ENCODE peak calls at places on chromosomes 16 and 17, in five cellular contexts. X, B, U, I and S are unnamed samples.

GRCh38 chr16:86997058-86997457 is 320.1 kb downstream of the C16orf95 start:
- DNase-seq in U (no peak), I (no peak), B (no peak), X (no peak), S (no peak)

GRCh38 chr17:42348104-42348503 is 40.1 kb downstream of the STAT3 start:
- DNase-seq in I (no peak), U (no peak), X (no peak), B (no peak), S (no peak)

GRCh38 chr16:85423631-85424030 is 189.5 kb upstream of the GSE1 start:
- DNase-seq in I (no peak), X (peak; percentile 13), U (no peak), B (no peak), S (no peak)

GRCh38 chr17:5580974-5581373 is 3.3 kb downstream of the NLRP1 start:
- DNase-seq in X (no peak), U (no peak), B (no peak), I (no peak), S (no peak)

GRCh38 chr16:20952144-20952797 is 51.7 kb downstream of the LYRM1 start:
- DNase-seq in X (no peak), B (no peak), I (no peak), U (no peak), S (no peak)

GRCh38 chr16:21619765-21620462 is 20.5 kb downstream of the METTL9 start:
- DNase-seq in I (no peak), B (no peak), X (no peak), U (no peak), S (no peak)

GRCh38 chr16:88878356-88878755 is 11.9 kb upstream of the PABPN1L start:
- DNase-seq in I (no peak), B (no peak), X (no peak), U (no peak), S (no peak)

GRCh38 chr16:65889533-65889966 is 476.9 kb upstream of the CDH5 start:
- DNase-seq in B (no peak), I (peak; percentile 7), U (peak; percentile 44), X (no peak), S (no peak)

GRCh38 chr16:71794018-71794417 is 14.6 kb downstream of the AP1G1 start:
- DNase-seq in B (no peak), I (no peak), U (no peak), X (no peak), S (no peak)

GRCh38 chr16:69443809-69444611 is 19.6 kb downstream of the CYB5B start:
- DNase-seq in U (no peak), B (peak; percentile 36), X (peak; percentile 29), I (peak; percentile 47), S (no peak)

GRCh38 chr17:15886804-15887203 is 58.1 kb upstream of the ADORA2B start:
- DNase-seq in I (no peak), B (no peak), U (no peak), X (no peak), S (no peak)

GRCh38 chr17:81387235-81388060 is 7.8 kb upstream of the BAHCC1 start:
- DNase-seq in X (peak; percentile 83), B (no peak), I (peak; percentile 57), U (peak; percentile 56), S (no peak)

GRCh38 chr17:48564200-48565023 is 13.7 kb downstream of the HOXB4 start:
- DNase-seq in B (no peak), I (no peak), X (no peak), U (peak; percentile 39), S (no peak)

GRCh38 chr16:9072806-9073341 is 18.6 kb upstream of the HAPSTR1 start:
- DNase-seq in I (peak; percentile 96), U (peak; percentile 95), X (no peak), B (no peak), S (no peak)

GRCh38 chr16:89256651-89257254 is 39.2 kb downstream of the ZNF778 start:
- DNase-seq in B (peak; percentile 65), X (no peak), U (peak; percentile 61), I (peak; percentile 63), S (no peak)

GRCh38 chr16:63655846-63656245 is 1466.0 kb downstream of the CDH11 start:
- DNase-seq in B (no peak), I (no peak), U (no peak), X (no peak), S (no peak)

GRCh38 chr16:30567160-30567990 is 4.1 kb downstream of the ZNF688 start:
- DNase-seq in I (peak; percentile 27), U (no peak), B (peak; percentile 41), X (no peak), S (no peak)

GRCh38 chr16:30565984-30566383 is 5.5 kb downstream of the ZNF688 start:
- DNase-seq in X (no peak), U (no peak), B (no peak), I (no peak), S (no peak)

GRCh38 chr16:30567991-30568638 is 3.4 kb downstream of the ZNF688 start:
- DNase-seq in B (peak; percentile 61), X (no peak), I (peak; percentile 74), U (peak; percentile 59), S (no peak)

GRCh38 chr16:30565526-30565925 is 6.0 kb downstream of the ZNF688 start:
- DNase-seq in U (no peak), I (no peak), B (no peak), X (no peak), S (no peak)

GRCh38 chr16:30566531-30566930 is 5.0 kb downstream of the ZNF688 start:
- DNase-seq in B (no peak), X (no peak), I (no peak), U (no peak), S (no peak)
- H3K27ac ChIP-seq in B (no peak overlapping the region), X (no peak overlapping the region), I (no peak overlapping the region), U (no peak overlapping the region), S (no peak overlapping the region)

GRCh38 chr17:1583569-1583968 is 21.0 kb upstream of the PITPNA start:
- DNase-seq in B (no peak), U (no peak), I (no peak), X (no peak), S (no peak)

GRCh38 chr17:1582374-1582773 is 19.8 kb upstream of the PITPNA start:
- DNase-seq in X (no peak), U (no peak), B (no peak), I (no peak), S (no peak)

GRCh38 chr17:1584167-1584566 is 21.6 kb upstream of the PITPNA start:
- DNase-seq in U (no peak), X (no peak), B (no peak), I (no peak), S (no peak)

GRCh38 chr17:1577657-1578428 is 15.3 kb upstream of the PITPNA start:
- DNase-seq in I (no peak), X (no peak), U (no peak), B (no peak), S (no peak)

GRCh38 chr17:1580979-1581676 is 18.5 kb upstream of the PITPNA start:
- DNase-seq in I (no peak), X (no peak), B (no peak), U (no peak), S (no peak)
- H3K4me1 ChIP-seq in I (peaks cover 14% of the 10 kb centered on the region), X (peaks cover 17% of the 10 kb centered on the region), B (no peaks in the 10 kb centered on the region), U (peaks cover 5% of the 10 kb centered on the region), S (peaks cover 3% of the 10 kb centered on the region)

DNA sequence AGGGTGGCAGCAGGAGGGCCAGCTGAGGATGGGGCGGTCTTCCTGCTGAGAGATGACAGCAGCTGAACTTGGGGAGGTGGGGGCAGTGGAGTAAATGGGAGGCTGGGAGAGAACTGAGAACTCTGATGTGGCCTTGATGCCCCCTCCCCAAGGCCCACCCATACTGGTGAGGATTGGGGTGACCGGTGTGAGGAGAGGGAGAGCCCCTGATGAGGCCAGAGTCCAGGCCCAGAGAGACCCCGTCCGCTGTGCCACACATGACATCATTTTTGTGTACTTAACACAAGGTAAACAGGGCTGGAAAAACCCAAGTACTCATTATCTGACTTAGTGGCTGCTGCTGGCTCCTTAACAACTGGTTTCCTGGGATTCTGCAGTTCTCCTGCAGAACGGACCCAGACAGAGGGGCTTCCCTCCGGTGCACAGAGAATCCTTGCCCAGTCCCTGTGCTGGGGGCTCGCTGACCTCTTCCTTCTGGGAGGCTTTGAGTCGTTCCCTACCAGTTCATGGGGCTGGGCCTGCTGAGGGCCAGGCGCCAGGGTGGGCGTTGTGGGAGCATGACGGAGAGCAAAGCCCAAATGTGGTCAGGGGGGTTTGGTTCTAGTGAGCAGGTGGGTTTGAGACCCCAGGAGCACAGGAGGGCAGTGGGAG is 207.6 kb downstream of the RAB11FIP4 start:
- DNase-seq in I (no peak), U (peak; percentile 33), X (no peak), B (no peak), S (no peak)
- H3K27ac ChIP-seq in I (peak overlapping the region; percentile 8), U (no peak overlapping the region), X (no peak overlapping the region), B (no peak overlapping the region), S (no peak overlapping the region)

DNA sequence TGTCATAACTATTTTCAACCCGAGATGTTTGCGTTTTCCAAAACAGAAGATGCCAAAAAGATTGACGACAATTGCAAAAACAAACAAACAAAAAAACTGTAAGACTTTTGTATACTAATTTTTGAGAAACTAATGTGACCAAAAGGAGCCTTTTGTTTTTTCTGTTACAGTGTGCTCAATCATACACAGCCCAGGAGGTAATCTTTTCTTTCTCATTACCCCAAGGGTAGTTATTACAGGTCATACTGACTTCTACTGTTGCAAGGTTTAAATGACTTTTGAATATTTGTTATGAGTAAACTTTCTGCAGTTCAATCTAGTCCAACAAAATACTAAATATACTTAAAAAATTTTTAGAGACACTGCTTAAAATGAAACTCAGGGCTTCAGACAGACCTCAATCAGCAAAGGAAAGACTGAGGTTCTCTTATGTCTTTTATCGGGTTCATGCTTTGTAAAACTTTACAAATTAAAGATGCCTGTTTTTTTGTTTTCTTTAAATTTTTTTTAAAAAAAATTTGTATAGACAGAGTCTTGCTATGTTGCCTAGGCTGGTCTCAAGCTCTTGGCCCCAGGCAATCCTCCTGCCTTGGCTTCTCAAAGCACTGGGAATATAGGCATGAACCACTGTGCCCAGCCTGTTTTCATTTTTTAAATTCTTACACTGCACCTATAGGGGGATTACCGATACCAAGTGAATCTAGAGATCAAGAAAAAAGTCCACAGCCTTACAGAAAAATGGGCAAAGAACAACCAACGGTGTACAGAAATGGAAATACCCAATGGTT is 47.6 kb downstream of the SPOP start:
- DNase-seq in B (no peak), U (no peak), X (no peak), I (no peak), S (no peak)
- H3K4me1 ChIP-seq in B (peaks cover 4% of the 10 kb centered on the region), U (no peaks in the 10 kb centered on the region), X (peaks cover 89% of the 10 kb centered on the region), I (peaks cover 8% of the 10 kb centered on the region), S (no peaks in the 10 kb centered on the region)